ENCODE peak calls at places on chromosome 20, in eight cellular contexts. T is body of pancreas, A is right cardiac atrium, O is OCI-LY7, C is cardiac muscle cell, H is mesendoderm, G is GM23338, M is fibroblast of lung. P is an unnamed sample.
A peak's percentile ranks its signal among the peaks of the same experiment; 100 is the strongest.

GRCh38 chr20:45020236-45020886 is 54.0 kb downstream of the STK4 start:
- DNase-seq in T (no peak), A (no peak), O (no peak), C (peak; percentile 54), H (no peak), G (peak; percentile 24), M (no peak), P (no peak)

GRCh38 chr20:36847710-36848040 is 28.3 kb upstream of the TLDC2 start:
- DNase-seq in T (no peak), A (no peak), O (no peak), C (no peak), H (no peak), G (no peak), M (no peak), P (no peak)

GRCh38 chr20:60268502-60268901 is 310.3 kb downstream of the CDH26 start:
- DNase-seq in T (no peak), A (no peak), O (no peak), C (no peak), H (no peak), G (no peak), M (no peak), P (no peak)

GRCh38 chr20:60993647-60994046 is 258.4 kb upstream of the CDH4 start:
- DNase-seq in T (no peak), A (no peak), O (no peak), C (no peak), H (peak; percentile 49), G (peak; percentile 11), M (no peak), P (no peak)

GRCh38 chr20:8837396-8837795 is 231.5 kb upstream of the PLCB4 start:
- DNase-seq in T (no peak), A (no peak), O (no peak), C (peak; percentile 21), H (peak; percentile 18), G (no peak), M (peak; percentile 93), P (no peak)

GRCh38 chr20:54254596-54254995 is 46.7 kb downstream of the PFDN4 start:
- DNase-seq in T (no peak), A (no peak), O (no peak), C (peak; percentile 43), H (no peak), G (no peak), M (peak; percentile 48), P (no peak)

GRCh38 chr20:13068336-13068735 is 59.6 kb downstream of the SPTLC3 start:
- DNase-seq in T (no peak), A (no peak), O (no peak), C (no peak), H (no peak), G (no peak), M (no peak), P (no peak)

GRCh38 chr20:5078399-5078958 is 41.3 kb downstream of the PCNA start:
- DNase-seq in T (no peak), A (peak; percentile 58), O (peak; percentile 90), C (peak; percentile 48), H (no peak), G (no peak), M (peak; percentile 27), P (peak; percentile 67)

GRCh38 chr20:12434672-12435071 is 517.0 kb downstream of the BTBD3 start:
- DNase-seq in T (no peak), A (no peak), O (no peak), C (no peak), H (no peak), G (no peak), M (no peak), P (no peak)

GRCh38 chr20:25057234-25058050 is 497 bp downstream of the ACSS1 start:
- DNase-seq in T (peak; percentile 79), A (peak; percentile 78), O (no peak), C (peak; percentile 55), H (peak; percentile 25), G (peak; percentile 72), M (peak; percentile 31), P (peak; percentile 14)

DNA sequence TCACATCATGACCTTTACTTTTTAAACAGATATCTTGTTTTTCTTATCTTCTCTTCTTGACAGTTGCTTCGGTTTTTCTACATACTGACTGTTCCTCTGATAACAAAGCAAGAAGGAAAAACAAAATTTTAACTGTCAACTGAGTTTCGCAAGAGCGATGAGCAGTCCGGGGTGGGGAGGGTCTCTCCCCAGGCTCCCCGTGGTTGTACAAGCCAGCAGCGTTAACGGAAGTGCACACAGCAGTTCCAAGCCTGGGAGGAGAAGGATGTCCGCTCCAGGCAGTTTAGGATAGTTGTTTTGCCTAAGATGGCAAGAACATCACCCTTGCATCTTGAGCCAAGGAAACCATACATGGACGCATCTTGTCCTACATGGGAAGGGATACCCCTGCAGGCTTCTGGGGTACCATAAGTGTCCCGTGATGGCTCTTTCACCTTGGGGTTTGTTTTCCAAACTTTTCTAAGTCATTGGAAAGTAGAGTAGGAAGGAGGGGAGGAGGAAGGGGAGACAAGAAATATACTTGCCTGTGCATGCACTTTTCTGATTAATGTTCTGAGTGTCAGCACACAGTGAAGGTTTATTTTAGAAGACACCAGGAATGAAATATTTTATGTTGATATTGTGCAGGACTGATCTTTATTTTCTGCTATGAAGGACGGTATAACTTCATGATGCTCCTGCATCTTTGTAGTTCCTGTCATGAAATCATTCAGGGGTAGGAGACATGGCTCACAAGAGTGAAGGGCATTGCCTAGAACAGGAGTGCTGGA is 20.8 kb downstream of the SLC24A3 start:
- DNase-seq in T (no peak), A (no peak), O (no peak), C (no peak), H (no peak), G (no peak), M (no peak), P (no peak)
- H3K4me3 ChIP-seq in T (no peak overlapping the region), A (no peak overlapping the region), O (no peak overlapping the region), C (no peak overlapping the region), H (no peak overlapping the region), G (no peak overlapping the region), M (no peak overlapping the region), P (no peak overlapping the region)

DNA sequence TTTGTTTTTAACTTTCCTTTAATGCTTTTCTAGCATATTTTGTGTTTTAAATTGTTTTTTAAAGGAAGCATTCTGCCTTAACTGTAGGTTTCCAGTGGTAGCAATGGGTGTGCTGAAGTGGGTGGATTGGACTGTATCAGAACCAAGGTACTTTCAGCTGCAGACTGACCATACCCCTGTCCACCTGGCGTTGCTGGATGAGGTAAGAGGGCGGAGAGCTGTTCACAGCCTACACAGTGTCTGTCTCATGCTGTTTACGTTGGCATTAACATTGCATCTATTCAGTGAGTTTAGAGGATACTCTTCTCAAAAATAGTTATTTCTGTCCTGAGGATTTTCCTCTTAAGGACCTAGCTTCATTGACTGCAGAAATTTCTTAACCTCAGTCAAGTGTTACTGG is 11.9 kb downstream of the NELFCD start:
- DNase-seq in T (no peak), A (no peak), O (no peak), C (no peak), H (no peak), G (no peak), M (no peak), P (no peak)
- H3K4me3 ChIP-seq in T (no peak overlapping the region), A (no peak overlapping the region), O (no peak overlapping the region), C (no peak overlapping the region), H (no peak overlapping the region), G (no peak overlapping the region), M (no peak overlapping the region), P (no peak overlapping the region)

GRCh38 chr20:59146801-59147118 is 16.9 kb upstream of the ZNF831 start:
- DNase-seq in T (no peak), A (no peak), O (no peak), C (no peak), H (no peak), G (no peak), M (no peak), P (no peak)
- H3K4me3 ChIP-seq in T (no peak overlapping the region), A (no peak overlapping the region), O (no peak overlapping the region), C (no peak overlapping the region), H (no peak overlapping the region), G (no peak overlapping the region), M (no peak overlapping the region), P (no peak overlapping the region)

GRCh38 chr20:46119028-46119546 is 973 bp downstream of the CD40 start:
- DNase-seq in T (no peak), A (no peak), O (peak; percentile 80), C (no peak), H (no peak), G (no peak), M (no peak), P (no peak)
- H3K4me3 ChIP-seq in T (no peak overlapping the region), A (peak overlapping the region; percentile 54), O (peak overlapping the region; percentile 81), C (no peak overlapping the region), H (no peak overlapping the region), G (peak overlapping the region; percentile 78), M (no peak overlapping the region), P (no peak overlapping the region)

GRCh38 chr20:58228103-58228483 is 360 bp downstream of the ANKRD60 start:
- DNase-seq in T (no peak), A (no peak), O (no peak), C (peak; percentile 30), H (no peak), G (peak; percentile 36), M (no peak), P (peak; percentile 29)

GRCh38 chr20:58228484-58229197 is at the start of gene ANKRD60:
- DNase-seq in T (no peak), A (peak; percentile 44), O (no peak), C (peak; percentile 71), H (peak; percentile 74), G (peak; percentile 83), M (peak; percentile 78), P (peak; percentile 10)

GRCh38 chr20:58227391-58228102 is 906 bp downstream of the ANKRD60 start:
- DNase-seq in T (no peak), A (no peak), O (no peak), C (no peak), H (no peak), G (no peak), M (no peak), P (no peak)

GRCh38 chr20:58231678-58232077 is 3.2 kb upstream of the ANKRD60 start:
- DNase-seq in T (no peak), A (no peak), O (peak; percentile 56), C (peak; percentile 26), H (peak; percentile 53), G (peak; percentile 81), M (no peak), P (peak; percentile 22)

DNA sequence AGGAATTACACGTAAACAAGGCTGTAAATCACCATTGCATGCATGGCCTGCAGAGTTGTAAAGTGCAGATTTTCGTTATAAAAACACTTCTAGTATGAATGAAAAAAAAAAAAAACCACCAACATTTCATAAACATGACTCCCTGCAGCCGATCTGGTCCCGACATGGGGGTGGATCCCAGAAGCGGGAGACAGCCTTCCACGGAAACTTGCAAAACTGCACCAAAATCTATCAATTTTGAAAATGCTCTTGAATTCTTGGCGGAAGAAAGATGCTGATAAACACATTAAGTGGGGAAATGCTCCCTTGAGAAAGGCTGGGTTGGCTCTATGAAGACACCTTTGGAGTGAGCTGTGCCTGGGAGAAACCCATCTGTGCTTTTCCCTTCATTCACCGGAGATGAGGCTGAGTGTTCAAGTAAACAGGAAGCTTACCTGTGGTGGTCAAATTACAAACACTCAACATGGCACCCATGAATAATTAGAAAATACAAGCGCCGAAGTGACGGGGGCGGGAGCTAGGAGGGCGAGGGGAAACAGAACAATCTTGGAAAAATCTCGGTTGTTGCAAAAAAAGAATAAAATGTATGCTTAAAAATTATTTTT is 847 bp upstream of the ANKRD60 start:
- DNase-seq in T (no peak), A (no peak), O (no peak), C (peak; percentile 34), H (peak; percentile 73), G (peak; percentile 88), M (peak; percentile 56), P (no peak)
- H3K4me3 ChIP-seq in T (no peak overlapping the region), A (no peak overlapping the region), O (no peak overlapping the region), C (peak overlapping the region; percentile 32), H (peak overlapping the region; percentile 23), G (peak overlapping the region; percentile 54), M (no peak overlapping the region), P (no peak overlapping the region)

P was measured in trophoblast cell.